ENCODE peak calls at places on chromosomes 3 and 15, in five cellular contexts. W, Z, V, T and K are unnamed samples.

GRCh38 chr15:89654847-89655805 is at the start of gene KIF7:
- DNase-seq in W (peak; percentile 75), Z (no peak), V (no peak), T (peak; percentile 47), K (no peak)

GRCh38 chr3:175956964-175957363 is 1097.8 kb downstream of the NAALADL2 start:
- DNase-seq in W (no peak), Z (no peak), V (no peak), T (peak; percentile 10), K (no peak)

GRCh38 chr15:22915866-22916515 is 64.2 kb downstream of the CYFIP1 start:
- DNase-seq in W (no peak), Z (no peak), V (no peak), T (no peak), K (no peak)

GRCh38 chr3:140686948-140687347 is 9.1 kb downstream of the TRIM42 start:
- DNase-seq in W (no peak), Z (no peak), V (no peak), T (no peak), K (no peak)

GRCh38 chr3:134463676-134464611 is 21.8 kb downstream of the ANAPC13 start:
- DNase-seq in W (no peak), Z (no peak), V (no peak), T (peak; percentile 99), K (no peak)

GRCh38 chr3:141184430-141184829 is 47.2 kb upstream of the PXYLP1 start:
- DNase-seq in W (no peak), Z (no peak), V (no peak), T (no peak), K (no peak)

GRCh38 chr15:31405200-31405929 is 78.7 kb downstream of the KLF13 start:
- DNase-seq in W (no peak), Z (no peak), V (no peak), T (peak; percentile 24), K (no peak)

GRCh38 chr15:100901702-100902435 is 17.3 kb upstream of the LRRK1 start:
- DNase-seq in W (no peak), Z (no peak), V (no peak), T (no peak), K (no peak)

GRCh38 chr3:10993729-10994065 is 1.1 kb downstream of the SLC6A1 start:
- DNase-seq in W (no peak), Z (no peak), V (no peak), T (no peak), K (no peak)

GRCh38 chr3:172087198-172087597 is 47.8 kb downstream of the FNDC3B start:
- DNase-seq in W (no peak), Z (no peak), V (no peak), T (no peak), K (no peak)

GRCh38 chr15:23069496-23070166 is 30.3 kb upstream of the TUBGCP5 start:
- DNase-seq in W (no peak), Z (no peak), V (no peak), T (no peak), K (no peak)

GRCh38 chr3:106130384-106131084 is 261.7 kb upstream of the CBLB start:
- DNase-seq in W (no peak), Z (no peak), V (no peak), T (peak; percentile 87), K (no peak)

GRCh38 chr15:92627014-92627413 is 28.6 kb downstream of the FAM174B start:
- DNase-seq in W (no peak), Z (no peak), V (no peak), T (no peak), K (no peak)

GRCh38 chr15:46921906-46922305 is 795.4 kb upstream of the SEMA6D start:
- DNase-seq in W (no peak), Z (no peak), V (no peak), T (no peak), K (no peak)

GRCh38 chr3:120415756-120416155 is 35.0 kb downstream of the FSTL1 start:
- DNase-seq in W (no peak), Z (no peak), V (no peak), T (no peak), K (no peak)

GRCh38 chr3:42667523-42668402 is 14.3 kb downstream of the ZBTB47 start:
- DNase-seq in W (peak; percentile 41), Z (no peak), V (no peak), T (no peak), K (no peak)

GRCh38 chr15:78565951-78566774 is 843 bp downstream of the CHRNA5 start:
- DNase-seq in W (no peak), Z (no peak), V (no peak), T (peak; percentile 3), K (no peak)

GRCh38 chr3:10915395-10915794 is 77.2 kb upstream of the SLC6A1 start:
- DNase-seq in W (no peak), Z (no peak), V (no peak), T (no peak), K (no peak)

GRCh38 chr3:190229632-190230424 is 92.4 kb downstream of the CLDN1 start:
- DNase-seq in W (no peak), Z (no peak), V (no peak), T (peak; percentile 63), K (no peak)

GRCh38 chr3:185341616-185342457 is 21.1 kb upstream of the MAP3K13 start:
- DNase-seq in W (no peak), Z (no peak), V (no peak), T (no peak), K (no peak)

GRCh38 chr3:57038466-57039164 is 21.8 kb upstream of the SPATA12 start:
- DNase-seq in W (no peak), Z (no peak), V (no peak), T (no peak), K (no peak)

GRCh38 chr15:28995721-28996120 is 109.9 kb downstream of the APBA2 start:
- DNase-seq in W (no peak), Z (no peak), V (no peak), T (no peak), K (no peak)

GRCh38 chr3:67037615-67038014 is 39.5 kb downstream of the KBTBD8 start:
- DNase-seq in W (no peak), Z (no peak), V (no peak), T (peak; percentile 35), K (no peak)

DNA sequence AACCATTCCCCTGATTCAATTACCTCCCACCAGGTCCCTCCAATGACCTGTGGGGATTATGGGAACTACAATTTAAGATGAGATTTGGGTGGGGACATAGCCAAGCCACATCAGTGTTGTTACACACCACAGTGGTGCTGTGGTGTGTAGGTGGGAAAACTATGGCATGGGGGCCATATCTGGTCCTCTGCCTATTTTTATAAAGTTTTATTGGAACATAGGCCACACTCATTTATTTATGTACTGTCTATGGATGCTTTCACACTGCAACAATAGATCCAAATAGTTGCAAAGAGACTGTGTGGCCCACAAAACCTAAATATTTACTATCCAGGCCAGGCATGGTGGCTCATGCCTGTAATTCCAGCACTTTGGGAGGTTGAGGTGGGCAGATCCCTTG is 46.4 kb downstream of the FLNB start:
- DNase-seq in W (no peak), Z (no peak), V (no peak), T (no peak), K (no peak)
- H3K4me1 ChIP-seq in W (peaks cover 40% of the 10 kb centered on the region), Z (no peaks in the 10 kb centered on the region), V (peaks cover 37% of the 10 kb centered on the region), T (peaks cover 35% of the 10 kb centered on the region), K (no peaks in the 10 kb centered on the region)

GRCh38 chr15:95302206-95302605 is 1028.3 kb upstream of the NR2F2 start:
- DNase-seq in W (no peak), Z (no peak), V (no peak), T (no peak), K (no peak)
- H3K4me3 ChIP-seq in W (no peak overlapping the region), Z (no peak overlapping the region), V (no peak overlapping the region), T (no peak overlapping the region), K (no peak overlapping the region)

GRCh38 chr3:122265937-122266336 is 59.1 kb upstream of the CSTA start:
- DNase-seq in W (no peak), Z (no peak), V (no peak), T (no peak), K (no peak)
- H3K27ac ChIP-seq in W (no peak overlapping the region), Z (no peak overlapping the region), V (no peak overlapping the region), T (no peak overlapping the region), K (no peak overlapping the region)

GRCh38 chr15:52651868-52652267 is 27.3 kb downstream of the ATOSA start:
- DNase-seq in W (no peak), Z (no peak), V (no peak), T (peak; percentile 98), K (peak; percentile 17)
- H3K4me1 ChIP-seq in W (peaks cover 27% of the 10 kb centered on the region), Z (no peaks in the 10 kb centered on the region), V (peaks cover 25% of the 10 kb centered on the region), T (peaks cover 5% of the 10 kb centered on the region), K (peaks cover 5% of the 10 kb centered on the region)